ENCODE peak calls at places on chromosomes 1 and 21, in seven cellular contexts. E is fibroblast of lung, Z is psoas muscle, B is esophagus squamous epithelium, C is choroid plexus epithelial cell, V is prostate gland, D is lower lobe of right lung. H is an unnamed sample.

GRCh38 chr1:161196111-161196510 is 2.7 kb downstream of the ADAMTS4 start:
- DNase-seq in E (no peak), Z (no peak), B (no peak), C (no peak), V (no peak), D (no peak), H (no peak)

GRCh38 chr1:180926164-180926981 is 13.7 kb downstream of the KIAA1614 start:
- DNase-seq in E (peak), Z (peak), B (no peak), C (peak), V (no peak), D (no peak), H (peak)

GRCh38 chr1:80054129-80054528 is 1047.6 kb upstream of the ADGRL4 start:
- DNase-seq in E (peak), Z (no peak), B (no peak), C (peak), V (no peak), D (no peak), H (peak)

GRCh38 chr1:99445486-99445885 is 181.2 kb downstream of the PLPPR4 start:
- DNase-seq in E (peak), Z (no peak), B (no peak), C (peak), V (no peak), D (no peak), H (no peak)

GRCh38 chr1:210709694-210710093 is 381.0 kb downstream of the HHAT start:
- DNase-seq in E (no peak), Z (no peak), B (no peak), C (no peak), V (no peak), D (no peak), H (no peak)

GRCh38 chr1:29518183-29518835 is 282.0 kb downstream of the PTPRU start:
- DNase-seq in E (no peak), Z (no peak), B (no peak), C (no peak), V (no peak), D (no peak), H (no peak)

GRCh38 chr1:27122652-27123051 is 32.3 kb downstream of the SLC9A1 start:
- DNase-seq in E (peak), Z (peak), B (no peak), C (peak), V (peak), D (peak), H (no peak)

GRCh38 chr1:209601809-209602657 is 18.5 kb downstream of the CAMK1G start:
- DNase-seq in E (peak), Z (no peak), B (no peak), C (peak), V (peak), D (no peak), H (peak)

GRCh38 chr1:183125279-183125999 is 60.6 kb upstream of the LAMC2 start:
- DNase-seq in E (no peak), Z (no peak), B (no peak), C (no peak), V (no peak), D (no peak), H (no peak)

GRCh38 chr21:43984905-43985689 is 27.0 kb upstream of the TRAPPC10 start:
- DNase-seq in E (peak), Z (no peak), B (no peak), C (peak), V (no peak), D (no peak), H (peak)

GRCh38 chr1:2382621-2383361 is 8.6 kb downstream of the MORN1 start:
- DNase-seq in E (peak), Z (no peak), B (no peak), C (peak), V (no peak), D (peak), H (no peak)

GRCh38 chr1:39509360-39510009 is 18.0 kb downstream of the BMP8A start:
- DNase-seq in E (peak), Z (peak), B (no peak), C (peak), V (no peak), D (no peak), H (peak)

GRCh38 chr21:33449650-33450049 is 30.1 kb downstream of the TMEM50B start:
- DNase-seq in E (no peak), Z (no peak), B (no peak), C (no peak), V (no peak), D (no peak), H (no peak)

GRCh38 chr1:119752592-119752991 is 16.1 kb downstream of the HMGCS2 start:
- DNase-seq in E (no peak), Z (no peak), B (no peak), C (no peak), V (no peak), D (no peak), H (no peak)

GRCh38 chr1:99970713-99971255 is 988 bp downstream of the SLC35A3 start:
- DNase-seq in E (peak), Z (no peak), B (no peak), C (peak), V (no peak), D (no peak), H (no peak)

GRCh38 chr1:206575165-206575893 is 36.9 kb downstream of the EIF2D start:
- DNase-seq in E (peak), Z (no peak), B (no peak), C (peak), V (no peak), D (peak), H (peak)

GRCh38 chr1:91742848-91743292 is 143.1 kb downstream of the TGFBR3 start:
- DNase-seq in E (peak), Z (peak), B (no peak), C (peak), V (peak), D (no peak), H (peak)

GRCh38 chr1:208509072-208509471 is 264.9 kb upstream of the PLXNA2 start:
- DNase-seq in E (no peak), Z (no peak), B (no peak), C (no peak), V (no peak), D (no peak), H (no peak)

GRCh38 chr1:160192234-160192633 is 1.9 kb downstream of the CASQ1 start:
- DNase-seq in E (no peak), Z (no peak), B (no peak), C (no peak), V (no peak), D (no peak), H (no peak)

GRCh38 chr1:160193832-160194736 is 3.7 kb downstream of the CASQ1 start:
- DNase-seq in E (no peak), Z (no peak), B (no peak), C (no peak), V (no peak), D (no peak), H (no peak)

GRCh38 chr1:160191756-160192155 is 1.4 kb downstream of the CASQ1 start:
- DNase-seq in E (no peak), Z (no peak), B (no peak), C (no peak), V (no peak), D (no peak), H (no peak)

GRCh38 chr1:160194737-160195059 is 4.3 kb downstream of the CASQ1 start:
- DNase-seq in E (no peak), Z (no peak), B (no peak), C (no peak), V (no peak), D (no peak), H (no peak)

GRCh38 chr1:160193091-160193819 is 2.9 kb downstream of the CASQ1 start:
- DNase-seq in E (peak), Z (peak), B (peak), C (peak), V (peak), D (peak), H (peak)
- H3K4me3 ChIP-seq in E (no peak), Z (peak), B (no peak), C (no peak), V (no peak), D (no peak), H (no peak)

DNA sequence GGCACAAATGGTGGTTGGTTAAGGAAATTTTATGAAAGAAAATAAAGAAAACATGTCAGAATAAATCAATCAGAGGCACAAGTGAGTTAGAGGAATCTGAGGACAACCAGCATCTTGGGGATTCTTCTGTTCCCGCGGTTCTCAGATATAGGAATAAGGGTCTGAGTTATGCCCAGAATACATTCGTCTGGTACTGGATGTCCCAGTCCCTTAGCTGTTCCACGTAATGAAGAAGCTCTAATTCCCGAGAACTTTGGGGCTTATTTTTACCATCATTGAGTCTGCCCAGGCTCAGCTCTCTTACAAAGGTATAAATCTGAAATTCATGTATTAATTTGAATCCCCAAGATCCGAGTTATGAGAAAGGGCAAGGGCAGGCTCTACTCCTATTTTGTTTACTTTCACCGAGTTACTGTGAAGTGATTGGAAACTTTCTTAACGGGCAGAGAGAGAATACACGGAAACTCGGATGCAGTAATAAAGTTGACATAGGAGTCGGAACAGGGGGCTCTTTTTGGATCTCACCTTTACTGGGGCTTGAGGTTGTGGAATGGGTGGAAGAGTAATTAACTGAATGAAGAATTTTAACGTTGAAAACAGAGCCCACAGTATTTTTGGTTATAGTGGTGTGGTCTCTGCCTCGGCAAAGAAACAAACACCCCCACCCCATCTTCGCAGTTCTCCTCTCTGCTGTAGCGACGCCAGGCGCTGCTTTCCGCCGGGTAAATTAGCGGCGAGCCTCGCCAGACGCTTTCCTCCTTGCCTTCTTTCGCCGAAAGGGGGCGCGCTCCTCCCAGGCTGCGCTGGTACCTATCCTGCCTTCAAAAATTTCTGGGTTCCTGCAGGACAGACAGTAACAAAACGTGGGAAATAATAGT is 7.1 kb downstream of the PRRX1 start:
- DNase-seq in E (peak), Z (peak), B (no peak), C (peak), V (no peak), D (peak), H (no peak)
- H3K4me3 ChIP-seq in E (peak), Z (peak), B (no peak), C (no peak), V (no peak), D (no peak), H (peak)

GRCh38 chr21:42525676-42526378 is 12.2 kb downstream of the SLC37A1 start:
- DNase-seq in E (no peak), Z (no peak), B (no peak), C (no peak), V (no peak), D (no peak), H (no peak)

GRCh38 chr21:42525228-42525604 is 11.6 kb downstream of the SLC37A1 start:
- DNase-seq in E (peak), Z (no peak), B (no peak), C (peak), V (no peak), D (no peak), H (no peak)

GRCh38 chr21:42523211-42523610 is 9.6 kb downstream of the SLC37A1 start:
- DNase-seq in E (no peak), Z (no peak), B (no peak), C (no peak), V (no peak), D (no peak), H (no peak)

GRCh38 chr21:42523941-42524340 is 10.3 kb downstream of the SLC37A1 start:
- DNase-seq in E (no peak), Z (no peak), B (no peak), C (no peak), V (peak), D (peak), H (no peak)

DNA sequence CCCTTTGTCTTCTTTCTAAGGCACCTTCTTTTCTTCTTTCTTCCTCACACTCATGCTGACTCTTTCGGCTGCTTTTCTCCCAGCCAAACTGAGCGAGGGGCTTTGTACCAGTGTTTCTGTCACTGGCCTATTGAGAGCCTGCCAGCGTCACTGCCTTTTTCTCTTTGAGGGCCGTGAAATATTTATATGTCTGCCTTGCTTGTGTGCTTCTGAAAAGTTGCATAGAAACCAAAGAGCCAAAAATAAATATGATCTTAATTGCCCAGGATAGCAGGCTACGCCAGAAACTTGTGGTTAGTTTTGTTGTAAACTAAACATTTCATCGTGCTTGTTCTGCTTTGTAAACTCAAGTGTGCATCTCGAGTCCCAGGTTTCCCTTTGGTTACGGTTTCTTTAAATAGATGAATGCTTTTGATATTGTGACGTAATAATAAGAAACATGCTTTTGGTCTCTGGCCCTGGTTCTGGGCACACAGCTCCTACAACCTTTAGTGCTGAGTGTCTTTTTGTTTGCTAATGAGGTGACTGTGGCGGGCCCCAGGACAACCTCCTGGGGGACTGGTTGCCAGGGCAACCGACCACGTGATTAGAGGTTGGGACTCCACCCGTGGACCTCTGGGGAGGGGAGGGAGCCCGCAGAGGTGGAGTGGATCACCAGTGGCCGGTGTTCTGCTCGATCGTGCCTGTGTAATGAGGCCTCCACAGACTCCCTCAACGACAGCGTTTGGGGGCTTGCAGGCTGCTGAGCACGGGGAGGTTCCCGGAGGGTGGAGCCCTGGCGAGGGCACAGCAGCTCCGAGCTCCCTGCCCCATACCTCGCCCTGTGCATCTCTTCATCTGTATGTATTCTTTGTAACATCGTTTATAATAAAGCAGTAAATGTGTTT is 10.9 kb downstream of the SLC37A1 start:
- DNase-seq in E (peak), Z (peak), B (no peak), C (peak), V (peak), D (peak), H (peak)
- H3K4me3 ChIP-seq in E (peak), Z (peak), B (peak), C (peak), V (peak), D (peak), H (peak)

GRCh38 chr1:81439046-81439823 is 361.5 kb upstream of the ADGRL2 start:
- DNase-seq in E (no peak), Z (no peak), B (no peak), C (no peak), V (no peak), D (no peak), H (no peak)

GRCh38 chr1:81433676-81434075 is 367.1 kb upstream of the ADGRL2 start:
- DNase-seq in E (no peak), Z (no peak), B (no peak), C (no peak), V (no peak), D (no peak), H (no peak)

GRCh38 chr1:81435175-81435574 is 365.6 kb upstream of the ADGRL2 start:
- DNase-seq in E (peak), Z (no peak), B (no peak), C (no peak), V (no peak), D (no peak), H (no peak)

GRCh38 chr1:81437213-81437612 is 363.5 kb upstream of the ADGRL2 start:
- DNase-seq in E (no peak), Z (no peak), B (no peak), C (no peak), V (no peak), D (no peak), H (no peak)

GRCh38 chr1:81437649-81438048 is 363.1 kb upstream of the ADGRL2 start:
- DNase-seq in E (no peak), Z (no peak), B (no peak), C (no peak), V (no peak), D (no peak), H (no peak)
- H3K4me3 ChIP-seq in E (no peak), Z (no peak), B (no peak), C (no peak), V (no peak), D (no peak), H (no peak)

GRCh38 chr1:43521716-43522115 is 9.0 kb upstream of the PTPRF start:
- DNase-seq in E (no peak), Z (no peak), B (no peak), C (no peak), V (no peak), D (no peak), H (no peak)
- H3K4me3 ChIP-seq in E (no peak), Z (no peak), B (no peak), C (no peak), V (no peak), D (no peak), H (no peak)

DNA sequence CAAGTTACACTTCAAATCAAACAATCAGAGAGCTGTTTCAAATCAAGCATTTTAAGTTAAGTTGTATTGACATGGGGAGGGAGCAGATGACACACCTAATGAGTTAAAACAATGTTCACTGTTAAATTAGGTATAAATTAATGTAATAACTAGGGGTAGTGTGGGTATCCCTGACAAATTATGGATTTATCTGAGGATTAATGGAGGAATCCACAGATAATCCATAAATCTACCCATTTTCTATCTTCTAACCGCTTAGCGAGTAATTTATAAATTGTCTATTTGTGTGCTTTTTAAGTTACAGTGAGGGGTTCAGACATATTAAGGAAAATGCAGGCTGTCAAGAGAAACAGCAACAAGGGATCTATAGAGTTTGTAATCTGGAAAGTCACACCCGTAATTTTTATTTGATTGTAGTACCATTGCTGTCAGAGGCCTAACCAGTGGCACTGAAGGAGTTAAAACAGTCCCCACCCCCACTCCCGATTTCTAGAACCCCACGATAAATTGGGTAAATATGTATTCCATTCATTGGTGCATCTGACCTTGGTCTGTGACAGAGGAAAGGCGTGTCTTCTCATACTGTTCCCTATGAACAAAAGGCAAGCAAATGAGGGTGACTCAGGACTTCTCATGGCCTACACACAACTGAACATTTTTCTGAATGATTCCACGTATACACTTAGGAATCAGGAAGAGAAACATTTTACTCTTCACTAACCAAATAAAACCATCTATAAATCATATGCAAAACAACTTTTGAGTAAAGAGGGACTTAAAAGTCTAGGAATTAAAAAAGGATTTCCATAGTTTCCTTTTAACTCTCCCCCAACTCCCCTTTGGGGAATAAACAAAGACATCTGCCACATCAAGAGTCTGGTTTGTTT is 7.4 kb downstream of the IRF2BP2 start:
- DNase-seq in E (peak), Z (peak), B (no peak), C (peak), V (peak), D (no peak), H (peak)
- H3K4me3 ChIP-seq in E (peak), Z (peak), B (peak), C (peak), V (no peak), D (peak), H (peak)

GRCh38 chr1:237041461-237041794 is 556 bp upstream of the RYR2 start:
- DNase-seq in E (no peak), Z (no peak), B (no peak), C (no peak), V (no peak), D (no peak), H (no peak)

GRCh38 chr1:237042892-237043576 is 1.1 kb downstream of the RYR2 start:
- DNase-seq in E (peak), Z (no peak), B (no peak), C (no peak), V (no peak), D (no peak), H (no peak)

GRCh38 chr1:237042467-237042891 is 495 bp downstream of the RYR2 start:
- DNase-seq in E (no peak), Z (no peak), B (no peak), C (no peak), V (no peak), D (no peak), H (no peak)

GRCh38 chr1:237040823-237041222 is 1.2 kb upstream of the RYR2 start:
- DNase-seq in E (no peak), Z (no peak), B (no peak), C (no peak), V (no peak), D (no peak), H (no peak)

DNA sequence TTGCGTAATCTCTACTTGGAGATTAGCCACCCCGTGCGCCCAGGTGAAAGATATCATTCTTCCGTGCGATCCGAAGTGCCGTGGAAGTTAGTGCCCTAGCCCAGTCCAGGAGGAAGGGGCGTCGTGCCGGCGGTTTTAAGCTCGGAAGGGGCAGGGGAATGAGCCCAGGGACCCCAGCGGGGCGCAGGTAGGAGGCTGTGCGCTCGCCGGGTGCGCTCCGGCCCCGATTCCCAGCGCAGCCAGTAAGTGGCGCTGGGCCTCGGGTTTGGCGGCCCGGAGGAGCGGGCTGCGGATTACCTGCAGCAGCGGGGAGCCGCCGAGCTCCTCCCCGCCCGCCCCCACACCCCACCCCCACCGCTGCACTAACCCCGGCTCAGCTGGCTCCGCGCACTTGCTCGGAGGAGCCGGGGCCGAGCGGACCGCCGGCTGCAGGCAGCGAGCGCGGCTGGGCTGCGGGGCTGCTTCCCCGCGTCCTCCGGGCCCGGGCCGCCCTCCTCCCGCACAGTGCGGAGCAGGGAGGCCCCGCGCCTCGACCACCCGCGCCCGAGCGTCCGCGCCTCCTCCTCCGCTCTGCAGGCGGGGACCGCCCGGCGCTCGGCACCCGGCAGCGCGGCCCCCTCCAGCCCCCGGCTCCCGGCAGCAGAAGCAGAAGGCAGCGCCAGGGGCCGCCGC is at the start of gene RYR2:
- DNase-seq in E (peak), Z (no peak), B (no peak), C (peak), V (no peak), D (no peak), H (no peak)
- H3K4me3 ChIP-seq in E (peak), Z (peak), B (peak), C (peak), V (peak), D (peak), H (peak)